ENCODE peak calls at places on chromosomes 5 and 9, in ten cellular contexts. C, S, I, P, Y, T, L, O, W and R are unnamed samples.

GRCh38 chr9:77908293-77908692 is 123.3 kb downstream of the GNAQ start:
- DNase-seq in L (no peak), P (no peak), W (no peak), S (no peak), T (no peak), O (no peak), Y (no peak), I (no peak), C (no peak), R (no peak)

GRCh38 chr5:177553671-177554429 is 513 bp downstream of the FAM193B start:
- DNase-seq in S (no peak), T (peak; percentile 66), P (peak; percentile 63), O (peak; percentile 63), W (peak; percentile 56), Y (peak; percentile 58), C (no peak), L (no peak), I (peak; percentile 83), R (peak; percentile 78)

GRCh38 chr5:133953568-133954145 is 14.8 kb downstream of the C5orf15 start:
- DNase-seq in Y (no peak), P (no peak), I (no peak), T (no peak), L (no peak), O (peak; percentile 33), W (no peak), S (no peak), C (no peak), R (no peak)

GRCh38 chr9:36401179-36401740 is 1.2 kb upstream of the RNF38 start:
- DNase-seq in I (peak; percentile 94), T (no peak), Y (peak; percentile 88), O (no peak), C (no peak), L (peak; percentile 19), S (no peak), W (peak; percentile 73), P (peak; percentile 79), R (no peak)

GRCh38 chr9:116796669-116797068 is 109.6 kb downstream of the TRIM32 start:
- DNase-seq in T (no peak), W (no peak), L (no peak), O (no peak), S (no peak), I (no peak), Y (no peak), C (no peak), P (no peak), R (no peak)

GRCh38 chr9:93812410-93812668 is 142.8 kb downstream of the BARX1 start:
- DNase-seq in S (no peak), P (no peak), C (no peak), T (no peak), I (peak; percentile 3), W (no peak), L (no peak), Y (no peak), O (no peak), R (no peak)

GRCh38 chr9:124493794-124494479 is 13.3 kb downstream of the NR5A1 start:
- DNase-seq in O (no peak), S (no peak), I (no peak), W (no peak), Y (no peak), P (no peak), L (no peak), C (no peak), T (no peak), R (no peak)

GRCh38 chr5:131224387-131225191 is 39.3 kb upstream of the CDC42SE2 start:
- DNase-seq in S (no peak), P (peak; percentile 59), O (no peak), I (no peak), L (peak; percentile 96), T (no peak), Y (no peak), C (no peak), W (no peak), R (no peak)

GRCh38 chr5:178282391-178282790 is 49.8 kb upstream of the PHYKPL start:
- DNase-seq in T (no peak), P (no peak), W (no peak), Y (no peak), C (no peak), S (no peak), O (no peak), L (no peak), I (no peak), R (no peak)

GRCh38 chr5:139668924-139669680 is 21.0 kb downstream of the CXXC5 start:
- DNase-seq in Y (no peak), C (peak; percentile 47), T (no peak), S (no peak), L (no peak), P (no peak), W (no peak), O (no peak), I (no peak), R (no peak)

GRCh38 chr5:83711982-83712601 is 8.6 kb downstream of the HAPLN1 start:
- DNase-seq in W (peak; percentile 35), T (no peak), I (peak; percentile 39), L (no peak), Y (peak; percentile 23), S (peak; percentile 87), P (peak; percentile 27), O (peak; percentile 64), C (no peak), R (no peak)

GRCh38 chr5:56168066-56168478 is 65.1 kb downstream of the ANKRD55 start:
- DNase-seq in S (no peak), L (no peak), C (no peak), P (no peak), W (no peak), O (no peak), Y (no peak), I (no peak), T (no peak), R (no peak)

GRCh38 chr9:77876091-77876490 is 155.5 kb downstream of the GNAQ start:
- DNase-seq in W (no peak), C (no peak), I (peak; percentile 43), O (no peak), P (no peak), S (no peak), L (no peak), T (peak; percentile 40), Y (no peak), R (no peak)

GRCh38 chr5:119386945-119387344 is 31.1 kb downstream of the TNFAIP8 start:
- DNase-seq in P (no peak), Y (no peak), O (no peak), C (no peak), T (no peak), L (no peak), I (no peak), S (peak; percentile 31), W (peak; percentile 27), R (no peak)

DNA sequence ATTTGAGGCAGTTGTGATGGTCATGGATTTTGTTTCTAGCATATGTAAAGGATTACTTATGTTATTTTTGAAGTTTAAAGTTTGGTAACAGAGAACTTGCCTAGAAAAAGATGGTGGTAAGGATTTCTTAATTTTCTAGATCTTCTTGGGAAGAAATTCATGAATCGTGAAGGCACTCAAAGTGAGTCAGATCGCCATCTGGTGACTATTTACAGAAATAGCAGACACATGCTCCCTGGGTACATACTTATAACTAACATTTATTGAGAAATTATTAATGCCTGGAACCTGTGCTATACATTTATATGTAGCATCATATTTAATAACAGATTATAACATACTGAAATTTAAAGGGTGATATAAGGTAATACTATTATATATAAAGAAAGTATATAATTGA is 299.7 kb downstream of the IZUMO3 start:
- DNase-seq in I (peak; percentile 4), Y (no peak), P (no peak), W (no peak), S (no peak), L (no peak), C (no peak), T (no peak), O (no peak), R (no peak)
- TF ChIP-seq CTCF in I (peak; percentile 48), Y (no peak), P (no peak), W (no peak), S (peak; percentile 15), L (peak; percentile 44), C (no peak), T (no peak), O (no peak), R (no peak)

GRCh38 chr5:93076566-93076965 is 504.5 kb downstream of the NR2F1-AS1 start:
- DNase-seq in C (no peak), Y (no peak), I (no peak), P (no peak), O (no peak), L (no peak), S (no peak), W (no peak), T (no peak), R (no peak)

GRCh38 chr5:93073547-93073946 is 507.5 kb downstream of the NR2F1-AS1 start:
- DNase-seq in Y (no peak), T (no peak), P (no peak), S (no peak), L (no peak), C (no peak), W (no peak), I (no peak), O (no peak), R (no peak)

GRCh38 chr5:93076096-93076495 is 504.9 kb downstream of the NR2F1-AS1 start:
- DNase-seq in L (no peak), I (no peak), T (no peak), C (no peak), S (no peak), P (no peak), O (no peak), Y (no peak), W (no peak), R (no peak)

GRCh38 chr5:93079046-93079445 is 502.0 kb downstream of the NR2F1-AS1 start:
- DNase-seq in C (no peak), S (no peak), P (no peak), L (no peak), W (no peak), I (no peak), T (no peak), Y (no peak), O (no peak), R (no peak)

GRCh38 chr5:93078082-93079038 is 502.7 kb downstream of the NR2F1-AS1 start:
- DNase-seq in I (peak; percentile 29), Y (peak; percentile 33), S (no peak), P (peak; percentile 9), L (peak; percentile 32), O (no peak), T (peak; percentile 21), C (no peak), W (peak; percentile 25), R (no peak)
- TF ChIP-seq EP300 in I (peak; percentile 70), Y (peak; percentile 79), S (peak; percentile 91), P (no peak), L (no peak), O (no peak), T (no peak), C (no peak), W (no peak), R (no peak)

GRCh38 chr9:136207616-136208015 is 2.7 kb upstream of the LHX3 start:
- DNase-seq in L (no peak), T (no peak), C (no peak), P (no peak), O (no peak), I (no peak), S (no peak), Y (no peak), W (no peak), R (no peak)
- H3K27ac ChIP-seq in L (no peak overlapping the region), T (no peak overlapping the region), C (no peak overlapping the region), P (no peak overlapping the region), O (no peak overlapping the region), I (no peak overlapping the region), S (no peak overlapping the region), Y (no peak overlapping the region), W (no peak overlapping the region), R (no peak overlapping the region)

DNA sequence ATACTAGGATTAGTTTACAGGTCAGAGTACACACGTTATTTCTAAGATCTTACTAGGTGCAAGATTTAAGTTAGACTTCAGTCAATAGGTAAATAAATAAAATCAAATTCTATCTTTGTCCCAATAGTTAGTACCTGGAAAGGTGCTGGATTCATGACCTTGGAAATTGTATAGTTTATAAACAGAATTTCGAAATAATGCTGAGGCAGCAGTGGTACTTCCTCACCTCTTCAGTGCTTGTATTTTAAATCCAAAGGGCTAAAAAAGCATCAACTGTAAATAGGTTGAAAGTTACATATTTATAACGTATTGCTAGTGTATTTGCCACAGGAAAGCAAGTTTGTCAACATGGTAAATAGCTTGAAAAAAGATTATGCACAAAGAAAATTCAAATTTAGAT is 46.6 kb downstream of the NR3C1 start:
- DNase-seq in O (no peak), L (no peak), C (no peak), W (no peak), T (no peak), Y (no peak), S (no peak), P (no peak), I (no peak), R (no peak)
- TF ChIP-seq CTCF in O (no peak), L (no peak), C (no peak), W (no peak), T (no peak), Y (no peak), S (no peak), P (no peak), I (no peak), R (no peak)